ENCODE peak calls at places on chromosomes 6 and 20, in eight cellular contexts. X, Y, B, G, U, V, M and E are unnamed samples.

GRCh38 chr20:33373735-33374605 is 27.3 kb downstream of the CDK5RAP1 start:
- DNase-seq in U (peak), B (no peak), G (no peak), X (no peak), Y (no peak), M (no peak), V (no peak), E (no peak)

GRCh38 chr6:123904228-123904627 is 100.6 kb downstream of the NKAIN2 start:
- DNase-seq in G (no peak), V (no peak), X (no peak), B (no peak), U (no peak), M (no peak), Y (no peak), E (no peak)

GRCh38 chr20:4375881-4376280 is 345.8 kb upstream of the PRND start:
- DNase-seq in U (no peak), B (peak), V (no peak), Y (peak), G (no peak), X (no peak), M (no peak), E (no peak)

GRCh38 chr6:44452725-44453124 is 65.2 kb downstream of the CDC5L start:
- DNase-seq in U (no peak), V (no peak), Y (no peak), G (no peak), B (peak), M (no peak), X (no peak), E (no peak)

GRCh38 chr6:160030103-160030502 is 61.2 kb downstream of the IGF2R start:
- DNase-seq in U (peak), G (peak), M (no peak), B (peak), X (peak), Y (peak), V (peak), E (no peak)

GRCh38 chr20:20500312-20500711 is 132.4 kb downstream of the INSM1 start:
- DNase-seq in U (no peak), X (no peak), Y (no peak), V (no peak), B (no peak), G (no peak), M (no peak), E (no peak)

GRCh38 chr20:56636701-56637100 is 7.6 kb downstream of the TFAP2C start:
- DNase-seq in U (no peak), X (no peak), V (no peak), Y (no peak), G (no peak), B (no peak), M (no peak), E (no peak)

GRCh38 chr6:53598584-53598983 is 53.7 kb upstream of the GCLC start:
- DNase-seq in M (no peak), G (peak), U (no peak), X (no peak), V (no peak), B (no peak), Y (no peak), E (no peak)

GRCh38 chr6:124659427-124659826 is 302.8 kb upstream of the RNF217 start:
- DNase-seq in B (no peak), Y (no peak), V (no peak), M (no peak), U (no peak), G (no peak), X (no peak), E (no peak)

GRCh38 chr6:116090251-116090650 is 10.4 kb upstream of the NT5DC1 start:
- DNase-seq in U (no peak), M (no peak), B (no peak), X (no peak), G (no peak), V (no peak), Y (no peak), E (no peak)

GRCh38 chr6:148323344-148323743 is 19.3 kb upstream of the SASH1 start:
- DNase-seq in G (no peak), B (peak), V (no peak), U (peak), Y (no peak), X (no peak), M (no peak), E (no peak)

GRCh38 chr20:57458400-57459160 is 66.4 kb downstream of the CTCFL start:
- DNase-seq in U (no peak), G (no peak), B (peak), V (no peak), M (no peak), X (peak), Y (peak), E (no peak)

GRCh38 chr6:73131706-73132105 is 93.6 kb downstream of the KHDC1L start:
- DNase-seq in Y (no peak), M (no peak), U (no peak), B (peak), G (no peak), V (no peak), X (no peak), E (no peak)

GRCh38 chr6:27836783-27837635 is 75.2 kb downstream of the OR2B2 start:
- DNase-seq in B (peak), X (peak), V (peak), G (no peak), Y (peak), M (peak), U (peak), E (peak)

GRCh38 chr20:57576942-57577550 is 16.1 kb downstream of the PCK1 start:
- DNase-seq in G (no peak), V (no peak), U (no peak), Y (no peak), X (no peak), B (no peak), M (no peak), E (no peak)

GRCh38 chr20:62618622-62619529 is 23.4 kb upstream of the SLCO4A1 start:
- DNase-seq in V (no peak), B (no peak), X (no peak), Y (no peak), U (no peak), M (no peak), G (no peak), E (no peak)

GRCh38 chr6:106547053-106547414 is 82.3 kb downstream of the RTN4IP1 start:
- DNase-seq in M (no peak), X (no peak), Y (no peak), U (no peak), G (no peak), B (peak), V (no peak), E (no peak)

GRCh38 chr6:33641144-33641543 is 20.0 kb downstream of the ITPR3 start:
- DNase-seq in M (no peak), G (no peak), V (no peak), B (no peak), Y (no peak), X (no peak), U (no peak), E (peak)

GRCh38 chr20:2984956-2985661 is 58.3 kb upstream of the GNRH2 start:
- DNase-seq in V (peak), U (peak), X (no peak), Y (no peak), M (no peak), G (no peak), B (peak), E (no peak)

GRCh38 chr6:126650931-126651330 is 311.0 kb downstream of the CENPW start:
- DNase-seq in Y (no peak), B (peak), U (no peak), V (no peak), M (no peak), G (no peak), X (no peak), E (no peak)

GRCh38 chr20:62304331-62305148 is 1.7 kb downstream of the ADRM1 start:
- DNase-seq in X (no peak), B (no peak), Y (no peak), U (no peak), G (no peak), M (no peak), V (no peak), E (no peak)

GRCh38 chr20:57426156-57426769 is 35.1 kb downstream of the RBM38 start:
- DNase-seq in V (no peak), U (no peak), M (no peak), X (no peak), Y (no peak), B (no peak), G (no peak), E (no peak)

GRCh38 chr20:58699246-58700107 is 6.9 kb downstream of the NPEPL1 start:
- DNase-seq in M (no peak), X (no peak), U (no peak), V (no peak), B (no peak), G (no peak), Y (no peak), E (peak)

GRCh38 chr20:49846206-49846807 is 33.7 kb downstream of the SLC9A8 start:
- DNase-seq in Y (peak), V (no peak), G (peak), M (peak), B (peak), U (peak), X (peak), E (no peak)

GRCh38 chr6:116229287-116229913 is 24.5 kb downstream of the TSPYL4 start:
- DNase-seq in X (peak), V (peak), G (peak), Y (peak), U (peak), B (peak), M (no peak), E (peak)

GRCh38 chr6:42745083-42745637 is 743 bp downstream of the TBCC start:
- DNase-seq in Y (no peak), X (no peak), B (peak), V (no peak), U (peak), G (no peak), M (no peak), E (peak)

GRCh38 chr6:1904494-1904854 is 294.8 kb downstream of the FOXC1 start:
- DNase-seq in V (no peak), U (no peak), G (no peak), Y (no peak), M (no peak), X (no peak), B (no peak), E (no peak)

GRCh38 chr20:64233725-64234124 is 21.8 kb upstream of the PCMTD2 start:
- DNase-seq in G (no peak), U (no peak), M (no peak), V (no peak), B (no peak), Y (no peak), X (peak), E (no peak)

GRCh38 chr20:58420798-58421496 is 31.9 kb downstream of the VAPB start:
- DNase-seq in V (no peak), M (no peak), U (peak), X (no peak), Y (no peak), G (no peak), B (peak), E (no peak)